ENCODE peak calls at places on chromosome 2, in nine cellular contexts. A, H, I, U, D, B, C, J and S are unnamed samples.

GRCh38 chr2:170464268-170464667 is 250.9 kb upstream of the SP5 start:
- DNase-seq in A (no peak), H (no peak), I (no peak), U (no peak), D (no peak), B (no peak), C (no peak), J (no peak), S (no peak)

GRCh38 chr2:195212586-195212985 is 444.4 kb upstream of the SLC39A10 start:
- DNase-seq in A (no peak), H (no peak), I (no peak), U (no peak), D (no peak), B (no peak), C (no peak), J (no peak), S (no peak)

GRCh38 chr2:215601990-215602721 is 166.3 kb upstream of the FN1 start:
- DNase-seq in A (no peak), H (no peak), I (no peak), U (peak), D (no peak), B (no peak), C (no peak), J (no peak), S (no peak)

GRCh38 chr2:14749869-14750268 is 117.4 kb downstream of the LRATD1 start:
- DNase-seq in A (no peak), H (no peak), I (no peak), U (peak), D (no peak), B (no peak), C (no peak), J (no peak), S (no peak)

GRCh38 chr2:509888-510287 is 167.3 kb downstream of the TMEM18 start:
- DNase-seq in A (no peak), H (no peak), I (no peak), U (no peak), D (no peak), B (no peak), C (no peak), J (no peak), S (no peak)

GRCh38 chr2:67974564-67975430 is 88.0 kb downstream of the C1D start:
- DNase-seq in A (no peak), H (no peak), I (no peak), U (no peak), D (no peak), B (peak), C (no peak), J (no peak), S (no peak)

GRCh38 chr2:20509766-20510490 is 63.1 kb downstream of the RHOB start:
- DNase-seq in A (no peak), H (peak), I (no peak), U (peak), D (no peak), B (peak), C (no peak), J (no peak), S (peak)

GRCh38 chr2:135960598-135961551 is 24.6 kb downstream of the DARS1 start:
- DNase-seq in A (no peak), H (no peak), I (no peak), U (no peak), D (no peak), B (no peak), C (no peak), J (no peak), S (no peak)

GRCh38 chr2:150584081-150584480 is 96.6 kb upstream of the RND3 start:
- DNase-seq in A (no peak), H (no peak), I (no peak), U (no peak), D (no peak), B (no peak), C (no peak), J (no peak), S (no peak)